ENCODE peak calls at places on chromosome 17, in seven cellular contexts. Q is NCI-H1930; N is right cardiac atrium; Z is NCI-H510A treated with DMSO at 0.1 percent for 48 hours; T is NCI-H1048; E is naive thymus-derived CD4-positive, alpha-beta T cell; K is NCI-H2107. G is an unnamed sample.

GRCh38 chr17:17698869-17699351 is 17.7 kb downstream of the RAI1 start:
- DNase-seq in K (no peak), T (no peak), Z (no peak), E (no peak), N (no peak), Q (no peak), G (peak; percentile 81)

GRCh38 chr17:19370493-19370960 is 7.8 kb upstream of the MAPK7 start:
- DNase-seq in T (no peak), E (no peak), K (no peak), N (peak; percentile 70), Z (peak; percentile 19), Q (no peak), G (no peak)

GRCh38 chr17:74108126-74108705 is 95.3 kb upstream of the RPL38 start:
- DNase-seq in E (no peak), Z (no peak), K (no peak), Q (no peak), N (no peak), T (no peak), G (no peak)

GRCh38 chr17:41919840-41920579 is 1.3 kb upstream of the ACLY start:
- DNase-seq in N (peak; percentile 40), K (no peak), T (no peak), Q (no peak), E (no peak), Z (no peak), G (no peak)

GRCh38 chr17:49995055-49995738 is at the start of gene DLX3:
- DNase-seq in E (no peak), N (peak; percentile 85), Q (peak; percentile 30), Z (peak; percentile 92), K (peak; percentile 75), T (peak; percentile 33), G (peak; percentile 62)

GRCh38 chr17:56978441-56979090 is 635 bp downstream of the SCPEP1 start:
- DNase-seq in T (no peak), Z (no peak), K (no peak), E (no peak), Q (no peak), N (no peak), G (peak; percentile 25)

GRCh38 chr17:78940241-78940640 is 15.1 kb upstream of the TIMP2 start:
- DNase-seq in T (no peak), K (no peak), Z (no peak), N (no peak), Q (no peak), E (no peak), G (no peak)

GRCh38 chr17:40600486-40601046 is 35.3 kb upstream of the CCR7 start:
- DNase-seq in K (no peak), Z (no peak), N (no peak), T (no peak), E (no peak), Q (no peak), G (no peak)

GRCh38 chr17:18042969-18043368 is 3.8 kb downstream of the GID4 start:
- DNase-seq in Q (no peak), Z (no peak), T (no peak), K (no peak), N (no peak), E (no peak), G (no peak)

GRCh38 chr17:4536259-4536741 is 18.9 kb downstream of the MYBBP1A start:
- DNase-seq in Q (no peak), E (no peak), T (no peak), K (no peak), Z (no peak), N (peak; percentile 37), G (no peak)

GRCh38 chr17:74493381-74493833 is 27.0 kb downstream of the CD300A start:
- DNase-seq in Z (peak; percentile 66), E (peak; percentile 39), T (no peak), Q (peak; percentile 70), N (peak; percentile 61), K (no peak), G (peak; percentile 93)

GRCh38 chr17:31688704-31689103 is 170.3 kb downstream of the COPRS start:
- DNase-seq in N (no peak), E (no peak), T (no peak), Z (no peak), Q (no peak), K (no peak), G (no peak)

GRCh38 chr17:40646791-40647548 is 648 bp downstream of the SMARCE1 start:
- DNase-seq in E (no peak), Q (no peak), Z (peak; percentile 57), N (no peak), K (no peak), T (no peak), G (peak; percentile 34)

GRCh38 chr17:80696456-80696855 is 151.8 kb downstream of the RPTOR start:
- DNase-seq in K (no peak), T (no peak), Q (no peak), N (no peak), E (no peak), Z (no peak), G (no peak)

GRCh38 chr17:7315570-7316243 is 547 bp upstream of the GPS2 start:
- DNase-seq in T (no peak), Z (no peak), K (no peak), N (no peak), E (no peak), Q (no peak), G (no peak)

GRCh38 chr17:81841866-81842265 is 7.0 kb upstream of the PPP1R27 start:
- DNase-seq in Q (no peak), T (no peak), K (no peak), E (no peak), N (no peak), Z (no peak), G (no peak)

GRCh38 chr17:4118095-4118743 is 24.6 kb downstream of the ZZEF1 start:
- DNase-seq in T (no peak), K (no peak), Z (no peak), Q (no peak), E (no peak), N (no peak), G (no peak)

GRCh38 chr17:15038656-15039055 is 226.5 kb downstream of the PMP22 start:
- DNase-seq in N (no peak), T (no peak), E (no peak), Q (no peak), K (no peak), Z (no peak), G (no peak)

GRCh38 chr17:81251091-81251942 is 12.2 kb downstream of the NDUFAF8 start:
- DNase-seq in K (peak; percentile 83), E (no peak), N (peak; percentile 31), T (no peak), Z (peak; percentile 94), Q (no peak), G (no peak)

GRCh38 chr17:63600569-63601438 is at the start of gene TACO1:
- DNase-seq in K (peak; percentile 76), N (peak; percentile 82), T (peak; percentile 32), E (peak; percentile 54), Z (peak; percentile 92), Q (peak; percentile 84), G (peak; percentile 82)

GRCh38 chr17:14359251-14359939 is 58.5 kb downstream of the HS3ST3B1 start:
- DNase-seq in K (no peak), Z (no peak), Q (no peak), N (no peak), T (no peak), E (no peak), G (no peak)

GRCh38 chr17:68533887-68534700 is 21.9 kb downstream of the PRKAR1A start:
- DNase-seq in Z (no peak), N (no peak), E (no peak), K (no peak), Q (no peak), T (no peak), G (peak; percentile 61)

GRCh38 chr17:42667088-42667951 is 8.2 kb downstream of the TUBG2 start:
- DNase-seq in Q (no peak), K (no peak), E (no peak), T (no peak), Z (no peak), N (no peak), G (peak; percentile 76)

GRCh38 chr17:20952183-20952582 is 90.6 kb downstream of the USP22 start:
- DNase-seq in E (no peak), T (no peak), K (no peak), Q (no peak), Z (peak; percentile 96), N (no peak), G (no peak)

G was measured in SK-MEL-5.